ENCODE peak calls at places on chromosomes 3 and 15, in eight cellular contexts. One of them, this sample, is unnamed.

GRCh38 chr15:69085325-69086081 is 71.0 kb downstream of the NOX5 start:
- DNase-seq in T47D: no peak
- DNase-seq in NCI-H1436: no peak
- DNase-seq in T-helper 9 cell: no peak
- DNase-seq in non-pigmented ciliary epithelial cell: no peak
- DNase-seq in GM20000: no peak
- DNase-seq in NCI-H524: no peak
- DNase-seq in mesendoderm: no peak
- DNase-seq in this sample: no peak

GRCh38 chr3:126480864-126481263 is 5.2 kb upstream of the ZXDC start:
- DNase-seq in non-pigmented ciliary epithelial cell: no peak
- DNase-seq in NCI-H1436: no peak
- DNase-seq in mesendoderm: no peak
- DNase-seq in NCI-H524: no peak
- DNase-seq in T-helper 9 cell: no peak
- DNase-seq in T47D: no peak
- DNase-seq in GM20000: no peak
- DNase-seq in this sample: no peak

GRCh38 chr15:98440917-98441316 is 207.4 kb upstream of the IGF1R start:
- DNase-seq in non-pigmented ciliary epithelial cell: no peak
- DNase-seq in T47D: no peak
- DNase-seq in T-helper 9 cell: no peak
- DNase-seq in NCI-H1436: no peak
- DNase-seq in NCI-H524: no peak
- DNase-seq in mesendoderm: peak; percentile 35
- DNase-seq in GM20000: no peak
- DNase-seq in this sample: no peak

GRCh38 chr3:49454457-49454856 is 15.6 kb upstream of the DAG1 start:
- DNase-seq in T47D: no peak
- DNase-seq in non-pigmented ciliary epithelial cell: no peak
- DNase-seq in NCI-H1436: no peak
- DNase-seq in T-helper 9 cell: no peak
- DNase-seq in GM20000: peak; percentile 7
- DNase-seq in mesendoderm: peak; percentile 91
- DNase-seq in NCI-H524: peak; percentile 40
- DNase-seq in this sample: no peak

GRCh38 chr15:39061952-39062464 is 497.4 kb upstream of the RASGRP1 start:
- DNase-seq in GM20000: no peak
- DNase-seq in T47D: no peak
- DNase-seq in mesendoderm: peak; percentile 34
- DNase-seq in T-helper 9 cell: no peak
- DNase-seq in NCI-H524: no peak
- DNase-seq in NCI-H1436: no peak
- DNase-seq in non-pigmented ciliary epithelial cell: no peak
- DNase-seq in this sample: no peak

GRCh38 chr15:28115871-28116270 is 16.8 kb upstream of the OCA2 start:
- DNase-seq in GM20000: no peak
- DNase-seq in NCI-H1436: no peak
- DNase-seq in NCI-H524: no peak
- DNase-seq in non-pigmented ciliary epithelial cell: no peak
- DNase-seq in T47D: no peak
- DNase-seq in T-helper 9 cell: no peak
- DNase-seq in mesendoderm: no peak
- DNase-seq in this sample: no peak

GRCh38 chr3:190017575-190018288 is 103.0 kb downstream of the P3H2 start:
- DNase-seq in NCI-H524: peak; percentile 74
- DNase-seq in NCI-H1436: no peak
- DNase-seq in T47D: peak; percentile 38
- DNase-seq in non-pigmented ciliary epithelial cell: peak; percentile 63
- DNase-seq in GM20000: no peak
- DNase-seq in T-helper 9 cell: no peak
- DNase-seq in mesendoderm: peak; percentile 70
- DNase-seq in this sample: no peak

GRCh38 chr15:72353266-72353665 is 22.5 kb downstream of the HEXA start:
- DNase-seq in non-pigmented ciliary epithelial cell: no peak
- DNase-seq in NCI-H1436: no peak
- DNase-seq in T-helper 9 cell: no peak
- DNase-seq in GM20000: no peak
- DNase-seq in mesendoderm: no peak
- DNase-seq in T47D: no peak
- DNase-seq in NCI-H524: no peak
- DNase-seq in this sample: no peak

GRCh38 chr3:149476135-149476684 is 1.7 kb downstream of the TM4SF4 start:
- DNase-seq in T47D: no peak
- DNase-seq in NCI-H1436: no peak
- DNase-seq in T-helper 9 cell: no peak
- DNase-seq in GM20000: no peak
- DNase-seq in mesendoderm: no peak
- DNase-seq in NCI-H524: no peak
- DNase-seq in non-pigmented ciliary epithelial cell: no peak
- DNase-seq in this sample: no peak

GRCh38 chr3:46440531-46441294 is 24.0 kb downstream of the LTF start:
- DNase-seq in T47D: no peak
- DNase-seq in T-helper 9 cell: no peak
- DNase-seq in non-pigmented ciliary epithelial cell: no peak
- DNase-seq in GM20000: peak; percentile 42
- DNase-seq in NCI-H1436: no peak
- DNase-seq in NCI-H524: peak; percentile 66
- DNase-seq in mesendoderm: peak; percentile 24
- DNase-seq in this sample: no peak

GRCh38 chr15:82742134-82742533 is 32.5 kb upstream of the AP3B2 start:
- DNase-seq in mesendoderm: no peak
- DNase-seq in T47D: no peak
- DNase-seq in NCI-H1436: no peak
- DNase-seq in GM20000: no peak
- DNase-seq in non-pigmented ciliary epithelial cell: no peak
- DNase-seq in NCI-H524: no peak
- DNase-seq in T-helper 9 cell: no peak
- DNase-seq in this sample: no peak